ENCODE peak calls at places on chromosomes 1 and 21, in nine cellular contexts. W is ascending aorta, F is colonic mucosa, K is MM.1S, J is HFFc6, E is heart left ventricle, M is endothelial cell, B is WTC11, Z is RWPE1. N is an unnamed sample.

GRCh38 chr1:2192031-2192995 is 2.3 kb downstream of the FAAP20 start:
- DNase-seq in W (no peak), M (no peak), K (no peak), J (no peak), E (no peak), F (no peak), B (no peak), Z (no peak), N (no peak)

GRCh38 chr1:160094806-160095205 is 3.6 kb downstream of the IGSF8 start:
- DNase-seq in F (peak; percentile 57), M (no peak), B (no peak), W (no peak), E (no peak), J (no peak), Z (no peak), K (no peak), N (no peak)

GRCh38 chr1:61092643-61093042 is 10.3 kb downstream of the NFIA start:
- DNase-seq in B (no peak), F (no peak), M (no peak), K (no peak), Z (no peak), E (no peak), J (no peak), W (no peak), N (no peak)

GRCh38 chr21:41166947-41167346 is 1.0 kb upstream of the BACE2 start:
- DNase-seq in M (no peak), B (no peak), W (peak; percentile 73), J (no peak), Z (no peak), K (no peak), F (peak; percentile 42), E (peak; percentile 53), N (no peak)

GRCh38 chr21:42441963-42442362 is 38.3 kb downstream of the UBASH3A start:
- DNase-seq in M (no peak), J (no peak), Z (no peak), W (no peak), K (no peak), B (no peak), F (no peak), E (no peak), N (no peak)

GRCh38 chr1:63127376-63127775 is 195.0 kb upstream of the FOXD3 start:
- DNase-seq in W (no peak), M (no peak), J (no peak), F (no peak), K (no peak), B (no peak), E (no peak), Z (no peak), N (no peak)

GRCh38 chr1:21034725-21035628 is 141.7 kb downstream of the EIF4G3 start:
- DNase-seq in K (no peak), E (peak; percentile 85), M (no peak), F (no peak), W (no peak), Z (no peak), B (no peak), J (no peak), N (no peak)

GRCh38 chr1:223832637-223832943 is 13.2 kb downstream of the TP53BP2 start:
- DNase-seq in E (peak; percentile 46), J (no peak), M (no peak), F (no peak), Z (no peak), B (no peak), W (no peak), K (no peak), N (no peak)

GRCh38 chr1:101388904-101389546 is 152.2 kb downstream of the S1PR1 start:
- DNase-seq in K (no peak), Z (no peak), M (no peak), W (no peak), B (no peak), J (peak; percentile 27), E (no peak), F (no peak), N (no peak)

GRCh38 chr1:86906419-86906818 is 7.5 kb downstream of the SELENOF start:
- DNase-seq in B (no peak), Z (no peak), F (no peak), J (no peak), E (no peak), K (no peak), W (no peak), M (no peak), N (no peak)

GRCh38 chr1:22861764-22862440 is 110.8 kb downstream of the LACTBL1 start:
- DNase-seq in W (no peak), K (no peak), E (no peak), B (peak; percentile 58), F (peak; percentile 30), M (peak; percentile 48), J (peak; percentile 57), Z (peak; percentile 71), N (no peak)

GRCh38 chr21:24418671-24419070 is 1188.6 kb downstream of the MRPL39 start:
- DNase-seq in B (no peak), F (no peak), Z (no peak), E (no peak), J (no peak), W (no peak), K (no peak), M (no peak), N (no peak)
- TF ChIP-seq CTCF in B (no peak), F (no peak), Z (no peak), E (no peak), J (no peak), W (no peak), K (no peak), M (no peak), N (no peak)

DNA sequence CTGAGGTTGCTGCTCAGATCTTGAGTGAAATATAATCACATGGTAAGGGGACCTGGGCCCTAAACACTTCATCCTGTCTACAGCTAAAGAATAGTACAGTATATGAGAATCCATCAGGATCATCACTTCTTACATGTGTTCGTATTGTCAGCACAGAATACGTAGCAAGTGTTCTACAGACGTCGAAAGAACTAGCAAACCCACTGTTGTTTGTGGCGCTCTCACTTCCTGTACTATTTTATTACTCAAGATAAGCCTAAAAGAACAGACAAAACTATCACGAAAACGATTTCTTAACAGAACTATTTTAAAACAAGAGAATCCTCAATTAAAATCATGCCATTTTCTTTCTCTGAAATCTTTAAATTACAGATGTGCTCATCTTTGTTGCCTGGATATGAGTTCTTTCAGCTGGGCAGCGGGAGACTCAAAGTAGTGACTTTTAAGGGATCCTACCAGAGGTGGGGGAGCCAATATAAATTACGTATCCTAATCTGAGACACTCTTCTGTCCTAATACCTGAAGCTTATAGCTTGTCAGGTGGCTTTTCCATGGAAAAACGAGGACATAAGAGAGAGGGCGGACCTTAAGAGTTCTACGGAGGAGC is 724 bp downstream of the ST7L start:
- DNase-seq in W (no peak), J (no peak), E (no peak), B (no peak), M (no peak), K (peak; percentile 16), F (no peak), Z (no peak), N (no peak)
- TF ChIP-seq CTCF in W (no peak), J (no peak), E (no peak), B (no peak), M (no peak), K (no peak), F (no peak), Z (no peak), N (no peak)

GRCh38 chr1:225242611-225243010 is 185.2 kb downstream of the LBR start:
- DNase-seq in K (no peak), E (no peak), W (no peak), F (no peak), M (no peak), J (no peak), Z (no peak), B (no peak), N (no peak)
- TF ChIP-seq CTCF in K (no peak), E (no peak), W (no peak), F (no peak), M (no peak), J (no peak), Z (no peak), B (no peak), N (no peak)

GRCh38 chr21:16082038-16082816 is 352.4 kb downstream of the USP25 start:
- DNase-seq in M (no peak), F (no peak), K (peak; percentile 50), Z (no peak), W (no peak), J (peak; percentile 31), B (no peak), E (no peak), N (no peak)
- TF ChIP-seq CTCF in M (peak; percentile 64), F (peak; percentile 34), K (peak; percentile 40), Z (peak; percentile 56), W (peak; percentile 12), J (peak; percentile 86), B (no peak), E (peak; percentile 65), N (no peak)

GRCh38 chr1:28770601-28771165 is 33.9 kb downstream of the YTHDF2 start:
- DNase-seq in B (no peak), F (no peak), J (no peak), E (no peak), W (no peak), M (no peak), Z (no peak), K (no peak), N (no peak)

GRCh38 chr1:28775121-28775942 is 36.6 kb upstream of the OPRD1 start:
- DNase-seq in M (peak; percentile 66), J (no peak), W (peak; percentile 81), B (peak; percentile 77), E (peak; percentile 85), K (peak; percentile 69), F (peak; percentile 87), Z (peak; percentile 78), N (peak; percentile 62)

GRCh38 chr1:28778021-28778420 is 33.9 kb upstream of the OPRD1 start:
- DNase-seq in Z (no peak), M (no peak), W (no peak), B (no peak), E (no peak), K (no peak), F (no peak), J (no peak), N (no peak)

GRCh38 chr1:28776341-28776740 is 35.6 kb upstream of the OPRD1 start:
- DNase-seq in F (no peak), B (no peak), M (no peak), W (no peak), E (no peak), J (no peak), K (no peak), Z (no peak), N (no peak)

GRCh38 chr1:28773105-28773504 is 36.4 kb downstream of the YTHDF2 start:
- DNase-seq in E (no peak), M (no peak), K (no peak), J (no peak), W (no peak), F (no peak), B (no peak), Z (no peak), N (no peak)
- TF ChIP-seq CTCF in E (no peak), M (no peak), K (no peak), J (no peak), W (no peak), F (no peak), B (no peak), Z (no peak), N (no peak)

DNA sequence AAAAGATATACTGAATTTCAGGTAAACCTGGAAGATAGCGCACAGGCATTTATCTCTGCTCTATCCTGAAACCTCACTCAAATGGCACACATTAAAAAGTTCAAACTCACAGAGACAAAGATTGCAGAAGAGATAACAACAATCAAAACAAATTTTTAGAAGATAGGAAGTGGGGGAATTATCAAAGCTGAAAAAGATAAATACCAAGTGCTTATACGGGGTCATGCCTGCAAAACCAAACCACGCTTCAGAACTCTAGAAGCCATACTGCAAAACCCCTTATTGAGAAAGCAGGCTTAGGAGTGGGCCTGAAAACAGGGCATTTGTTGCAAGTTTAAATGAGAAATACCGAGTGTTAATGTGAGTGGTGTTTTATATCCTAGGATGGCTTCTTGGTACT is 76.8 kb downstream of the BARHL2 start:
- DNase-seq in K (no peak), F (no peak), M (no peak), W (no peak), Z (no peak), J (no peak), B (no peak), E (no peak), N (no peak)
- TF ChIP-seq CTCF in K (no peak), F (no peak), M (no peak), W (no peak), Z (no peak), J (no peak), B (no peak), E (no peak), N (no peak)